ENCODE peak calls at places on chromosomes 5 and 9, in seven cellular contexts. One of them, this sample, is unnamed.

GRCh38 chr9:74783408-74783807 is 104.3 kb downstream of the TRPM6 start:
- DNase-seq in RWPE1: peak
- DNase-seq in ureter: no peak
- DNase-seq in stimulated activated CD8-positive, alpha-beta memory T cell treated with anti-CD3 and anti-CD28 coated beads, Interleukin-15, amount 100 ng/mL, for 1 hour: no peak
- DNase-seq in CD4-positive, CD25-positive, alpha-beta regulatory T cell: no peak
- DNase-seq in GDM1: no peak
- DNase-seq in NCI-H1436: no peak
- DNase-seq in this sample: no peak

GRCh38 chr5:175383350-175383749 is 60.6 kb downstream of the DRD1 start:
- DNase-seq in RWPE1: no peak
- DNase-seq in ureter: no peak
- DNase-seq in stimulated activated CD8-positive, alpha-beta memory T cell treated with anti-CD3 and anti-CD28 coated beads, Interleukin-15, amount 100 ng/mL, for 1 hour: no peak
- DNase-seq in CD4-positive, CD25-positive, alpha-beta regulatory T cell: no peak
- DNase-seq in GDM1: no peak
- DNase-seq in NCI-H1436: no peak
- DNase-seq in this sample: no peak

GRCh38 chr5:149273950-149274349 is 2.3 kb downstream of the AFAP1L1 start:
- DNase-seq in RWPE1: no peak
- DNase-seq in ureter: no peak
- DNase-seq in stimulated activated CD8-positive, alpha-beta memory T cell treated with anti-CD3 and anti-CD28 coated beads, Interleukin-15, amount 100 ng/mL, for 1 hour: no peak
- DNase-seq in CD4-positive, CD25-positive, alpha-beta regulatory T cell: no peak
- DNase-seq in GDM1: no peak
- DNase-seq in NCI-H1436: no peak
- DNase-seq in this sample: no peak

GRCh38 chr5:179418972-179419371 is 73.7 kb upstream of the ADAMTS2 start:
- DNase-seq in RWPE1: no peak
- DNase-seq in ureter: no peak
- DNase-seq in stimulated activated CD8-positive, alpha-beta memory T cell treated with anti-CD3 and anti-CD28 coated beads, Interleukin-15, amount 100 ng/mL, for 1 hour: no peak
- DNase-seq in CD4-positive, CD25-positive, alpha-beta regulatory T cell: no peak
- DNase-seq in GDM1: no peak
- DNase-seq in NCI-H1436: no peak
- DNase-seq in this sample: no peak

GRCh38 chr5:181084631-181085195 is 44.6 kb downstream of the BTNL9 start:
- DNase-seq in RWPE1: no peak
- DNase-seq in ureter: no peak
- DNase-seq in stimulated activated CD8-positive, alpha-beta memory T cell treated with anti-CD3 and anti-CD28 coated beads, Interleukin-15, amount 100 ng/mL, for 1 hour: no peak
- DNase-seq in CD4-positive, CD25-positive, alpha-beta regulatory T cell: no peak
- DNase-seq in GDM1: no peak
- DNase-seq in NCI-H1436: no peak
- DNase-seq in this sample: no peak

GRCh38 chr9:103245369-103245768 is 250.2 kb downstream of the CYLC2 start:
- DNase-seq in RWPE1: no peak
- DNase-seq in ureter: no peak
- DNase-seq in stimulated activated CD8-positive, alpha-beta memory T cell treated with anti-CD3 and anti-CD28 coated beads, Interleukin-15, amount 100 ng/mL, for 1 hour: no peak
- DNase-seq in CD4-positive, CD25-positive, alpha-beta regulatory T cell: no peak
- DNase-seq in GDM1: no peak
- DNase-seq in NCI-H1436: peak
- DNase-seq in this sample: no peak

GRCh38 chr5:172528440-172528839 is 74.1 kb upstream of the SH3PXD2B start:
- DNase-seq in RWPE1: no peak
- DNase-seq in ureter: no peak
- DNase-seq in stimulated activated CD8-positive, alpha-beta memory T cell treated with anti-CD3 and anti-CD28 coated beads, Interleukin-15, amount 100 ng/mL, for 1 hour: no peak
- DNase-seq in CD4-positive, CD25-positive, alpha-beta regulatory T cell: no peak
- DNase-seq in GDM1: no peak
- DNase-seq in NCI-H1436: no peak
- DNase-seq in this sample: no peak

GRCh38 chr5:110851357-110851756 is 112.5 kb downstream of the SLC25A46 start:
- DNase-seq in RWPE1: peak
- DNase-seq in ureter: no peak
- DNase-seq in stimulated activated CD8-positive, alpha-beta memory T cell treated with anti-CD3 and anti-CD28 coated beads, Interleukin-15, amount 100 ng/mL, for 1 hour: no peak
- DNase-seq in CD4-positive, CD25-positive, alpha-beta regulatory T cell: no peak
- DNase-seq in GDM1: no peak
- DNase-seq in NCI-H1436: no peak
- DNase-seq in this sample: no peak